ENCODE peak calls at places on chromosome 17, in four cellular contexts. One of them, this sample, is unnamed.
A peak's percentile ranks its signal among the peaks of the same experiment; 100 is the strongest.

GRCh38 chr17:37828313-37829124 is 83.7 kb upstream of the HNF1B start:
- DNase-seq in IMR-90: peak; percentile 28
- DNase-seq in CD4-positive, CD25-positive, alpha-beta regulatory T cell: no peak
- DNase-seq in heart right ventricle: no peak
- DNase-seq in this sample: no peak

GRCh38 chr17:75124041-75124818 is 7.3 kb downstream of the NT5C start:
- DNase-seq in IMR-90: peak; percentile 18
- DNase-seq in CD4-positive, CD25-positive, alpha-beta regulatory T cell: no peak
- DNase-seq in heart right ventricle: peak; percentile 40
- DNase-seq in this sample: no peak

GRCh38 chr17:51260960-51261958 is 913 bp downstream of the UTP18 start:
- DNase-seq in IMR-90: no peak
- DNase-seq in CD4-positive, CD25-positive, alpha-beta regulatory T cell: no peak
- DNase-seq in heart right ventricle: peak; percentile 46
- DNase-seq in this sample: peak; percentile 77

GRCh38 chr17:48997103-48997826 is at the start of gene IGF2BP1:
- DNase-seq in IMR-90: peak; percentile 78
- DNase-seq in CD4-positive, CD25-positive, alpha-beta regulatory T cell: no peak
- DNase-seq in heart right ventricle: no peak
- DNase-seq in this sample: no peak

GRCh38 chr17:63848834-63849689 is 6.6 kb upstream of the SMARCD2 start:
- DNase-seq in IMR-90: peak; percentile 80
- DNase-seq in CD4-positive, CD25-positive, alpha-beta regulatory T cell: peak; percentile 92
- DNase-seq in heart right ventricle: peak; percentile 93
- DNase-seq in this sample: peak; percentile 95

GRCh38 chr17:48612854-48613691 is 2.0 kb downstream of the HOXB8 start:
- DNase-seq in IMR-90: peak; percentile 61
- DNase-seq in CD4-positive, CD25-positive, alpha-beta regulatory T cell: no peak
- DNase-seq in heart right ventricle: no peak
- DNase-seq in this sample: no peak

GRCh38 chr17:44221862-44222111 is 2.3 kb upstream of the UBTF start:
- DNase-seq in IMR-90: no peak
- DNase-seq in CD4-positive, CD25-positive, alpha-beta regulatory T cell: no peak
- DNase-seq in heart right ventricle: peak; percentile 47
- DNase-seq in this sample: no peak

GRCh38 chr17:14664511-14664910 is 363.6 kb downstream of the HS3ST3B1 start:
- DNase-seq in IMR-90: no peak
- DNase-seq in CD4-positive, CD25-positive, alpha-beta regulatory T cell: no peak
- DNase-seq in heart right ventricle: no peak
- DNase-seq in this sample: no peak

GRCh38 chr17:3639981-3640596 is 3.5 kb downstream of the CTNS start:
- DNase-seq in IMR-90: peak; percentile 74
- DNase-seq in CD4-positive, CD25-positive, alpha-beta regulatory T cell: no peak
- DNase-seq in heart right ventricle: no peak
- DNase-seq in this sample: peak; percentile 37

GRCh38 chr17:19345067-19345460 is 17.5 kb downstream of the B9D1 start:
- DNase-seq in IMR-90: no peak
- DNase-seq in CD4-positive, CD25-positive, alpha-beta regulatory T cell: no peak
- DNase-seq in heart right ventricle: no peak
- DNase-seq in this sample: no peak

GRCh38 chr17:58416937-58417299 is 416 bp downstream of the RNF43 start:
- DNase-seq in IMR-90: no peak
- DNase-seq in CD4-positive, CD25-positive, alpha-beta regulatory T cell: no peak
- DNase-seq in heart right ventricle: no peak
- DNase-seq in this sample: no peak
- H3K4me1 ChIP-seq in IMR-90: no peaks in the 10 kb centered on the region
- H3K4me1 ChIP-seq in CD4-positive, CD25-positive, alpha-beta regulatory T cell: peaks cover 11% of the 10 kb centered on the region
- H3K4me1 ChIP-seq in heart right ventricle: no peaks in the 10 kb centered on the region
- H3K4me1 ChIP-seq in this sample: no peaks in the 10 kb centered on the region

GRCh38 chr17:16121915-16122314 is 93.4 kb downstream of the NCOR1 start:
- DNase-seq in IMR-90: peak; percentile 8
- DNase-seq in CD4-positive, CD25-positive, alpha-beta regulatory T cell: no peak
- DNase-seq in heart right ventricle: no peak
- DNase-seq in this sample: no peak

GRCh38 chr17:16120937-16121336 is 94.4 kb downstream of the NCOR1 start:
- DNase-seq in IMR-90: no peak
- DNase-seq in CD4-positive, CD25-positive, alpha-beta regulatory T cell: no peak
- DNase-seq in heart right ventricle: no peak
- DNase-seq in this sample: no peak

GRCh38 chr17:16122697-16123434 is 92.5 kb downstream of the NCOR1 start:
- DNase-seq in IMR-90: peak; percentile 45
- DNase-seq in CD4-positive, CD25-positive, alpha-beta regulatory T cell: no peak
- DNase-seq in heart right ventricle: no peak
- DNase-seq in this sample: no peak

GRCh38 chr17:16129441-16129840 is 85.9 kb downstream of the NCOR1 start:
- DNase-seq in IMR-90: no peak
- DNase-seq in CD4-positive, CD25-positive, alpha-beta regulatory T cell: no peak
- DNase-seq in heart right ventricle: no peak
- DNase-seq in this sample: no peak

DNA sequence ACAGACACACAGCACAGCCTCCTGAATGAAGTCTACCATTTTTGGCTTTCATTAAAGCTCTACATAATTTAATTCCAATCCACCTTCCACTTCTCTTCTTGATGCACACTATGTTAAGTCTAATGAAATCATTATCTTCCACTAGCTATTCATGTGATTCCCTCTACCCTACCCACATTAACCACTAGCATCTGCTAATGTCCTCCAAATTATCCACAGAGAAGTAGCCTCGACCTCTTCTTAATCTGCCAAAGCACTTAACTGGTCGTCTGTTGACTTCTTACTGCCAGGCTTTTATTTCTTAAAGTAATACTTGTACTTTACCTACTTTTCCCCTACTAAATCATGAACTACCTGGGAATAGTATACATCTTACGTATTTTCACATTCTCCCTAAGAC is 91.8 kb downstream of the NCOR1 start:
- DNase-seq in IMR-90: no peak
- DNase-seq in CD4-positive, CD25-positive, alpha-beta regulatory T cell: no peak
- DNase-seq in heart right ventricle: no peak
- DNase-seq in this sample: no peak
- H3K36me3 ChIP-seq in IMR-90: peaks cover 30% of the 10 kb centered on the region
- H3K36me3 ChIP-seq in CD4-positive, CD25-positive, alpha-beta regulatory T cell: peaks cover 75% of the 10 kb centered on the region
- H3K36me3 ChIP-seq in heart right ventricle: no peaks in the 10 kb centered on the region
- H3K36me3 ChIP-seq in this sample: no peaks in the 10 kb centered on the region

DNA sequence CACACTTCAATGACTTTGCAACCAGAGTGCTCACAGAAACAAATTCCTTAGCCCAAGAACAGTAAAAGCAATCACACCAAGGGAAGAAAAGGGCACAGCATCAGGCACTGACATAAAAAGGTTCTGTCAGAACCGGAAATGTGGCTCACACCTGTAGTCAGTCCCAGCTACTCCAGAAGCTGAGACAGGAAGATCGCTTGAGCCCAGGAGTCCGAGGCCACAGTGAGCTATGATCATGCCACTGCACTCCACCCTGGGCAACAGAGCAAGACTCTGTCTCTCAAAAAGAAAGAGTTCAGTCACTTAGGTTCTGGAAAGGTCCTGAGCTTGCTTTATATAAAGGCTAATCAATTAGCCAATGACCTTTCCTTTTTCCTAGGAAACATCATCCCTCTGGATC is 22.7 kb downstream of the YWHAE start:
- DNase-seq in IMR-90: no peak
- DNase-seq in CD4-positive, CD25-positive, alpha-beta regulatory T cell: no peak
- DNase-seq in heart right ventricle: no peak
- DNase-seq in this sample: no peak
- H3K4me1 ChIP-seq in IMR-90: peaks cover 32% of the 10 kb centered on the region
- H3K4me1 ChIP-seq in CD4-positive, CD25-positive, alpha-beta regulatory T cell: peaks cover 73% of the 10 kb centered on the region
- H3K4me1 ChIP-seq in heart right ventricle: peaks cover 97% of the 10 kb centered on the region
- H3K4me1 ChIP-seq in this sample: peaks cover 90% of the 10 kb centered on the region

GRCh38 chr17:29103341-29103740 is 60.4 kb downstream of the PIPOX start:
- DNase-seq in IMR-90: no peak
- DNase-seq in CD4-positive, CD25-positive, alpha-beta regulatory T cell: no peak
- DNase-seq in heart right ventricle: no peak
- DNase-seq in this sample: no peak
- H3K36me3 ChIP-seq in IMR-90: peaks cover 49% of the 10 kb centered on the region
- H3K36me3 ChIP-seq in CD4-positive, CD25-positive, alpha-beta regulatory T cell: peaks cover 86% of the 10 kb centered on the region
- H3K36me3 ChIP-seq in heart right ventricle: peaks cover 2% of the 10 kb centered on the region
- H3K36me3 ChIP-seq in this sample: no peaks in the 10 kb centered on the region

GRCh38 chr17:82117139-82118090 is 19.4 kb upstream of the FASN start:
- DNase-seq in IMR-90: no peak
- DNase-seq in CD4-positive, CD25-positive, alpha-beta regulatory T cell: no peak
- DNase-seq in heart right ventricle: no peak
- DNase-seq in this sample: no peak
- H3K4me1 ChIP-seq in IMR-90: peaks cover 10% of the 10 kb centered on the region
- H3K4me1 ChIP-seq in CD4-positive, CD25-positive, alpha-beta regulatory T cell: no peaks in the 10 kb centered on the region
- H3K4me1 ChIP-seq in heart right ventricle: no peaks in the 10 kb centered on the region
- H3K4me1 ChIP-seq in this sample: peaks cover 3% of the 10 kb centered on the region

GRCh38 chr17:41907185-41907556 is 11.6 kb downstream of the ACLY start:
- DNase-seq in IMR-90: peak; percentile 82
- DNase-seq in CD4-positive, CD25-positive, alpha-beta regulatory T cell: no peak
- DNase-seq in heart right ventricle: no peak
- DNase-seq in this sample: no peak

GRCh38 chr17:41909088-41909487 is 9.7 kb downstream of the ACLY start:
- DNase-seq in IMR-90: no peak
- DNase-seq in CD4-positive, CD25-positive, alpha-beta regulatory T cell: no peak
- DNase-seq in heart right ventricle: no peak
- DNase-seq in this sample: no peak

GRCh38 chr17:41905172-41905571 is 13.6 kb downstream of the ACLY start:
- DNase-seq in IMR-90: no peak
- DNase-seq in CD4-positive, CD25-positive, alpha-beta regulatory T cell: no peak
- DNase-seq in heart right ventricle: no peak
- DNase-seq in this sample: no peak

GRCh38 chr17:41906465-41907184 is 12.1 kb downstream of the ACLY start:
- DNase-seq in IMR-90: peak; percentile 35
- DNase-seq in CD4-positive, CD25-positive, alpha-beta regulatory T cell: no peak
- DNase-seq in heart right ventricle: no peak
- DNase-seq in this sample: no peak

DNA sequence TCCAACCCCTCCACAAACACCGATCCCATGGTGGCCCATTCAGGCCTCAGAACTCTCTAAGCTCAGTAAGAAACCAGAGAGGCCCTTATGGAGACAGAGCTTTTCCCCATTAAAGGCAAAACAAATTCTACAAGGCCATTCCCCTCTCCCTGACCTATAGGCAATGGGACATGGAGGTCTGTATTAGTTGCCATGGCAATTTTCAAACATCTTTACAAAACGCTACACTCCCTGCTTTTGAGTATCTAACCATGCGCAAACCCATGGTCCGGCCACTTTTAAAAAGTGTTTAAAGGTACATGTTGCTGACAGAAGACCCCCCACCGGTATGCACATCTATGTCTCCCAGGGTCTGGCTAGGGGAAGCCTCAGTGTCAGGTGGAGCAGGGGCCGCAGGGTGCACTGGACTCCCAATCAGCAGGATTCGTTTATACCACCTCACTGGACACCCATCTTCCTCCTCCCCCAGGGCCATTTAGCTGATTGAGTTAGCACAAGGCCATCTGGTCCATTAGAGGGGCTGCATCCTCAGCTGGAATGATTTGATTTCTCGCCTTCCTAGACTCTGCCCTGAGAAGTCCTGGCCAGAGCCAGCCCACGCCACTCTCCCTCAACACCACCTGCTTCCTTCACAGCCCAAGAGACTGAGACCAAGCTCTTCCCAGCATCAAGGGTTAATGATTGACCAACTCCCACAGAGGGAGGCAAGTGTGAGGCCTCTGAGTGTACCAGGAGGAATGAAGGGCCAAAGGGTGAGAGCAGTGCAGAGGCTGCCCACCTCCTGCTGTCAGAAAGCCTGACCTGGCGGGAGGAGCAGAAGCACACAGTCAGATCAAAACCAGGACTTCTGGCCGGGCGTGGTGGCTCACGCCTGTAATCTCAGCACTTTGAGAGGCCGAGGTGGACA is 10.9 kb downstream of the ACLY start:
- DNase-seq in IMR-90: peak; percentile 42
- DNase-seq in CD4-positive, CD25-positive, alpha-beta regulatory T cell: no peak
- DNase-seq in heart right ventricle: no peak
- DNase-seq in this sample: no peak
- H3K36me3 ChIP-seq in IMR-90: peaks cover 77% of the 10 kb centered on the region
- H3K36me3 ChIP-seq in CD4-positive, CD25-positive, alpha-beta regulatory T cell: peaks cover 94% of the 10 kb centered on the region
- H3K36me3 ChIP-seq in heart right ventricle: peaks cover 9% of the 10 kb centered on the region
- H3K36me3 ChIP-seq in this sample: no peaks in the 10 kb centered on the region

GRCh38 chr17:80919331-80920284 is 72.0 kb upstream of the CHMP6 start:
- DNase-seq in IMR-90: no peak
- DNase-seq in CD4-positive, CD25-positive, alpha-beta regulatory T cell: no peak
- DNase-seq in heart right ventricle: no peak
- DNase-seq in this sample: peak; percentile 52
- H3K4me1 ChIP-seq in IMR-90: no peaks in the 10 kb centered on the region
- H3K4me1 ChIP-seq in CD4-positive, CD25-positive, alpha-beta regulatory T cell: no peaks in the 10 kb centered on the region
- H3K4me1 ChIP-seq in heart right ventricle: peaks cover 9% of the 10 kb centered on the region
- H3K4me1 ChIP-seq in this sample: peaks cover 29% of the 10 kb centered on the region

GRCh38 chr17:76714822-76715461 is 4.2 kb upstream of the MXRA7 start:
- DNase-seq in IMR-90: peak; percentile 59
- DNase-seq in CD4-positive, CD25-positive, alpha-beta regulatory T cell: peak; percentile 70
- DNase-seq in heart right ventricle: peak; percentile 79
- DNase-seq in this sample: peak; percentile 88

GRCh38 chr17:76715462-76715830 is 4.7 kb upstream of the MXRA7 start:
- DNase-seq in IMR-90: no peak
- DNase-seq in CD4-positive, CD25-positive, alpha-beta regulatory T cell: no peak
- DNase-seq in heart right ventricle: no peak
- DNase-seq in this sample: no peak

GRCh38 chr17:76716146-76716833 is 5.5 kb upstream of the MXRA7 start:
- DNase-seq in IMR-90: peak; percentile 99
- DNase-seq in CD4-positive, CD25-positive, alpha-beta regulatory T cell: no peak
- DNase-seq in heart right ventricle: no peak
- DNase-seq in this sample: peak; percentile 61

GRCh38 chr17:76713765-76714164 is 3.0 kb upstream of the MXRA7 start:
- DNase-seq in IMR-90: no peak
- DNase-seq in CD4-positive, CD25-positive, alpha-beta regulatory T cell: no peak
- DNase-seq in heart right ventricle: no peak
- DNase-seq in this sample: no peak

DNA sequence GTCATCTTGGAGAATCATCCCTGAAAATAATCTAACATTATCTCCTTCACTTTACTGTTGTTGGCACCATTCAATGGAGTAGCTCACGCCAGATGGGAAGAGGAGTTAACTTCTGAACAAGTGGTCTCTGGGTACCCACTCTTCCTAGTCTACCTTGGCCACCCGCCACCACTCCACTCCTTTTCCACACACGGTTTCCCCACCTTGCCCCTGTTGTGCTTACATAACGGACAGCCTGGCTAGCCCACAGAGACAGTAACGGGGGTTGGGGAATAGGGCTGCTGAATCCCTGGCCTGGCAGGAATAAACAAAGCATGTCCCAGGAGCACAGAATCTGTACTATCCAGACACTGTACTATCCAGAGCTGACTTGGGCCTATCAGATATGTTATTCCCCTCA is 3.6 kb upstream of the MXRA7 start:
- DNase-seq in IMR-90: no peak
- DNase-seq in CD4-positive, CD25-positive, alpha-beta regulatory T cell: no peak
- DNase-seq in heart right ventricle: no peak
- DNase-seq in this sample: no peak
- H3K36me3 ChIP-seq in IMR-90: peaks cover 28% of the 10 kb centered on the region
- H3K36me3 ChIP-seq in CD4-positive, CD25-positive, alpha-beta regulatory T cell: peaks cover 47% of the 10 kb centered on the region
- H3K36me3 ChIP-seq in heart right ventricle: no peaks in the 10 kb centered on the region
- H3K36me3 ChIP-seq in this sample: no peaks in the 10 kb centered on the region

GRCh38 chr17:78826426-78826825 is 14.2 kb downstream of the USP36 start:
- DNase-seq in IMR-90: peak; percentile 53
- DNase-seq in CD4-positive, CD25-positive, alpha-beta regulatory T cell: no peak
- DNase-seq in heart right ventricle: no peak
- DNase-seq in this sample: no peak
- H3K4me1 ChIP-seq in IMR-90: peaks cover 16% of the 10 kb centered on the region
- H3K4me1 ChIP-seq in CD4-positive, CD25-positive, alpha-beta regulatory T cell: no peaks in the 10 kb centered on the region
- H3K4me1 ChIP-seq in heart right ventricle: no peaks in the 10 kb centered on the region
- H3K4me1 ChIP-seq in this sample: no peaks in the 10 kb centered on the region

This sample was measured in testis.